ENCODE peak calls at places on chromosomes 12 and 14, in ten cellular contexts. S, V, W, C, M, I, F, Q, N and R are unnamed samples.

GRCh38 chr12:110683888-110684287 is 5.0 kb downstream of the HVCN1 start:
- DNase-seq in V (no peak), Q (no peak), F (no peak), C (no peak), S (no peak), W (no peak), N (peak), I (no peak), M (no peak), R (no peak)

GRCh38 chr12:6383572-6384498 is at the start of gene LTBR:
- DNase-seq in N (no peak), C (no peak), W (no peak), I (no peak), S (no peak), M (peak), V (peak), F (no peak), Q (peak), R (peak)

GRCh38 chr12:570949-571794 is 92.1 kb downstream of the NINJ2 start:
- DNase-seq in W (peak), F (no peak), N (no peak), Q (peak), S (no peak), C (peak), M (peak), I (peak), V (peak), R (peak)

GRCh38 chr12:108285016-108285415 is 54.1 kb downstream of the CMKLR1 start:
- DNase-seq in W (no peak), C (no peak), Q (no peak), S (no peak), N (no peak), I (no peak), M (no peak), F (no peak), V (no peak), R (no peak)

GRCh38 chr12:32837974-32838373 is 58.6 kb downstream of the PKP2 start:
- DNase-seq in F (no peak), S (no peak), V (no peak), C (no peak), W (no peak), M (no peak), N (no peak), Q (no peak), I (no peak), R (no peak)

GRCh38 chr12:112514926-112515642 is 96.3 kb downstream of the PTPN11 start:
- DNase-seq in M (no peak), C (no peak), S (no peak), W (no peak), V (no peak), Q (peak), F (no peak), N (no peak), I (no peak), R (no peak)

GRCh38 chr14:97180304-97181200 is 383.4 kb downstream of the VRK1 start:
- DNase-seq in V (no peak), Q (peak), M (no peak), C (no peak), F (no peak), S (no peak), N (no peak), I (no peak), W (peak), R (no peak)

GRCh38 chr12:121214855-121215745 is 5.2 kb downstream of the P2RX4 start:
- DNase-seq in F (no peak), S (no peak), W (peak), N (no peak), M (no peak), Q (peak), C (no peak), I (no peak), V (no peak), R (no peak)

GRCh38 chr12:111842556-111843396 is 748 bp downstream of the MAPKAPK5 start:
- DNase-seq in S (peak), F (peak), V (no peak), N (no peak), M (no peak), I (no peak), W (no peak), Q (peak), C (no peak), R (peak)

GRCh38 chr14:31403707-31404106 is 16.6 kb downstream of the HEATR5A start:
- DNase-seq in N (no peak), I (no peak), W (no peak), S (no peak), C (no peak), V (no peak), F (no peak), Q (no peak), M (no peak), R (no peak)

GRCh38 chr12:7433276-7433822 is 10.6 kb downstream of the CD163L1 start:
- DNase-seq in F (no peak), Q (peak), N (no peak), V (no peak), W (peak), I (no peak), M (no peak), S (no peak), C (no peak), R (no peak)

GRCh38 chr14:27392153-27392552 is 794.3 kb upstream of the NOVA1 start:
- DNase-seq in W (peak), F (no peak), C (no peak), M (no peak), Q (peak), I (no peak), V (no peak), S (no peak), N (no peak), R (no peak)

GRCh38 chr14:25484194-25484593 is 434.2 kb upstream of the STXBP6 start:
- DNase-seq in Q (no peak), W (no peak), N (no peak), I (no peak), M (no peak), V (no peak), S (no peak), F (no peak), C (peak), R (no peak)

GRCh38 chr12:112413846-112414625 is 4.6 kb upstream of the RPL6 start:
- DNase-seq in Q (no peak), N (no peak), W (no peak), C (no peak), I (no peak), S (no peak), V (no peak), M (no peak), F (no peak), R (no peak)

GRCh38 chr14:73295198-73295796 is 58.0 kb downstream of the PAPLN start:
- DNase-seq in I (no peak), N (peak), C (peak), S (no peak), Q (peak), M (no peak), F (no peak), V (no peak), W (peak), R (peak)

GRCh38 chr14:51094282-51094821 is 553 bp downstream of the TRIM9 start:
- DNase-seq in V (peak), W (no peak), Q (no peak), M (no peak), N (peak), C (no peak), F (peak), S (peak), I (peak), R (peak)

GRCh38 chr12:99911967-99912366 is 72.8 kb downstream of the ANKS1B start:
- DNase-seq in Q (no peak), I (no peak), N (no peak), M (no peak), S (no peak), C (no peak), V (no peak), W (peak), F (no peak), R (no peak)

GRCh38 chr12:103632554-103633216 is 45.6 kb downstream of the STAB2 start:
- DNase-seq in F (peak), V (peak), C (peak), Q (peak), M (no peak), S (no peak), I (no peak), N (peak), W (peak), R (peak)

GRCh38 chr12:83818888-83819287 is 1093.7 kb downstream of the SLC6A15 start:
- DNase-seq in W (no peak), V (no peak), F (no peak), I (no peak), N (no peak), C (no peak), M (peak), Q (peak), S (no peak), R (no peak)

GRCh38 chr14:20468773-20469241 is 399 bp upstream of the PNP start:
- DNase-seq in C (no peak), W (no peak), V (peak), I (no peak), S (no peak), M (no peak), F (no peak), Q (no peak), N (no peak), R (peak)

GRCh38 chr12:26062566-26062965 is 62.3 kb downstream of the BHLHE41 start:
- DNase-seq in F (no peak), V (no peak), M (no peak), C (no peak), N (no peak), W (peak), I (no peak), S (no peak), Q (peak), R (no peak)

GRCh38 chr12:106107566-106107965 is 31.2 kb downstream of the NUAK1 start:
- DNase-seq in S (no peak), F (no peak), W (no peak), V (no peak), Q (peak), M (no peak), N (no peak), I (no peak), C (peak), R (no peak)

GRCh38 chr12:67358686-67359374 is 89.7 kb downstream of the CAND1 start:
- DNase-seq in W (peak), Q (peak), S (no peak), V (no peak), C (no peak), N (no peak), F (no peak), I (no peak), M (peak), R (no peak)

GRCh38 chr14:67820428-67820881 is 876 bp downstream of the RAD51B start:
- DNase-seq in V (no peak), F (no peak), I (no peak), Q (peak), M (no peak), C (peak), N (peak), W (no peak), S (no peak), R (peak)

GRCh38 chr12:42669471-42669997 is 80.0 kb upstream of the PRICKLE1 start:
- DNase-seq in N (no peak), M (no peak), W (no peak), I (no peak), S (no peak), V (no peak), F (no peak), C (no peak), Q (peak), R (no peak)

GRCh38 chr12:56158926-56159461 is 835 bp downstream of the MYL6 start:
- DNase-seq in W (peak), M (peak), S (no peak), V (peak), I (no peak), C (peak), Q (peak), F (no peak), N (peak), R (peak)

GRCh38 chr12:4439736-4440135 is 5.9 kb downstream of the FGF6 start:
- DNase-seq in V (no peak), I (no peak), N (no peak), S (no peak), M (no peak), W (no peak), Q (no peak), F (no peak), C (no peak), R (no peak)

GRCh38 chr14:92464156-92464555 is 49.4 kb upstream of the RIN3 start:
- DNase-seq in V (no peak), S (no peak), I (no peak), M (no peak), C (no peak), Q (no peak), W (no peak), F (no peak), N (no peak), R (no peak)

GRCh38 chr14:72291908-72292688 is 359.9 kb downstream of the RGS6 start:
- DNase-seq in M (peak), V (no peak), F (no peak), S (no peak), N (peak), C (peak), W (peak), Q (peak), I (no peak), R (peak)

GRCh38 chr12:84813780-84814663 is 98.6 kb downstream of the SLC6A15 start:
- DNase-seq in W (no peak), Q (no peak), S (no peak), N (no peak), I (no peak), M (no peak), F (no peak), V (no peak), C (no peak), R (no peak)

GRCh38 chr12:65279387-65280112 is 1.1 kb downstream of the MSRB3 start:
- DNase-seq in F (no peak), V (no peak), M (no peak), C (no peak), I (no peak), N (no peak), S (no peak), Q (peak), W (no peak), R (no peak)